ENCODE peak calls at places on chromosome 16, in five cellular contexts. One of them, this sample, is unnamed.

GRCh38 chr16:82748026-82748425 is 121.3 kb downstream of the CDH13 start:
- DNase-seq in transverse colon: no peak
- DNase-seq in fibroblast of lung: peak
- DNase-seq in HCT116: no peak
- DNase-seq in endothelial cell of umbilical vein: peak
- DNase-seq in this sample: no peak

GRCh38 chr16:64469906-64470702 is 651.8 kb downstream of the CDH11 start:
- DNase-seq in transverse colon: no peak
- DNase-seq in endothelial cell of umbilical vein: peak
- DNase-seq in fibroblast of lung: no peak
- DNase-seq in HCT116: no peak
- DNase-seq in this sample: no peak

GRCh38 chr16:833411-833810 is 32.9 kb upstream of the GNG13 start:
- DNase-seq in transverse colon: no peak
- DNase-seq in endothelial cell of umbilical vein: no peak
- DNase-seq in fibroblast of lung: no peak
- DNase-seq in HCT116: no peak
- DNase-seq in this sample: no peak

GRCh38 chr16:84047626-84048025 is 5.0 kb upstream of the SLC38A8 start:
- DNase-seq in transverse colon: no peak
- DNase-seq in HCT116: no peak
- DNase-seq in endothelial cell of umbilical vein: no peak
- DNase-seq in fibroblast of lung: no peak
- DNase-seq in this sample: no peak

GRCh38 chr16:75589301-75589700 is 23.1 kb downstream of the GABARAPL2 start:
- DNase-seq in HCT116: no peak
- DNase-seq in fibroblast of lung: no peak
- DNase-seq in transverse colon: no peak
- DNase-seq in endothelial cell of umbilical vein: no peak
- DNase-seq in this sample: no peak

GRCh38 chr16:69890114-69890890 is 60.8 kb upstream of the CLEC18A start:
- DNase-seq in fibroblast of lung: peak
- DNase-seq in HCT116: no peak
- DNase-seq in transverse colon: peak
- DNase-seq in endothelial cell of umbilical vein: peak
- DNase-seq in this sample: no peak

GRCh38 chr16:67833035-67833417 is 9.1 kb upstream of the THAP11 start:
- DNase-seq in transverse colon: no peak
- DNase-seq in fibroblast of lung: peak
- DNase-seq in endothelial cell of umbilical vein: no peak
- DNase-seq in HCT116: no peak
- DNase-seq in this sample: no peak

GRCh38 chr16:79691001-79691400 is 90.5 kb upstream of the MAF start:
- DNase-seq in endothelial cell of umbilical vein: no peak
- DNase-seq in HCT116: no peak
- DNase-seq in fibroblast of lung: no peak
- DNase-seq in transverse colon: no peak
- DNase-seq in this sample: no peak

GRCh38 chr16:17921357-17921978 is 415.1 kb downstream of the NPIPA8 start:
- DNase-seq in endothelial cell of umbilical vein: no peak
- DNase-seq in fibroblast of lung: no peak
- DNase-seq in transverse colon: peak
- DNase-seq in HCT116: peak
- DNase-seq in this sample: no peak

GRCh38 chr16:24138024-24138423 is 118.1 kb upstream of the CACNG3 start:
- DNase-seq in endothelial cell of umbilical vein: no peak
- DNase-seq in fibroblast of lung: no peak
- DNase-seq in transverse colon: no peak
- DNase-seq in HCT116: no peak
- DNase-seq in this sample: no peak

GRCh38 chr16:86074651-86075487 is 175.9 kb downstream of the IRF8 start:
- DNase-seq in fibroblast of lung: peak
- DNase-seq in transverse colon: peak
- DNase-seq in HCT116: no peak
- DNase-seq in endothelial cell of umbilical vein: peak
- DNase-seq in this sample: no peak

GRCh38 chr16:35516551-35516950 is 2057.1 kb downstream of the TP53TG3F start:
- DNase-seq in endothelial cell of umbilical vein: no peak
- DNase-seq in fibroblast of lung: no peak
- DNase-seq in HCT116: no peak
- DNase-seq in transverse colon: no peak
- DNase-seq in this sample: no peak

GRCh38 chr16:50165473-50165872 is 12.4 kb downstream of the TENT4B start:
- DNase-seq in transverse colon: no peak
- DNase-seq in endothelial cell of umbilical vein: no peak
- DNase-seq in fibroblast of lung: no peak
- DNase-seq in HCT116: no peak
- DNase-seq in this sample: no peak

GRCh38 chr16:84449156-84450140 is 55.0 kb downstream of the MEAK7 start:
- DNase-seq in transverse colon: peak
- DNase-seq in fibroblast of lung: no peak
- DNase-seq in HCT116: no peak
- DNase-seq in endothelial cell of umbilical vein: no peak
- DNase-seq in this sample: no peak

GRCh38 chr16:80803341-80804060 is 897 bp downstream of the CDYL2 start:
- DNase-seq in fibroblast of lung: peak
- DNase-seq in transverse colon: peak
- DNase-seq in HCT116: no peak
- DNase-seq in endothelial cell of umbilical vein: peak
- DNase-seq in this sample: no peak

GRCh38 chr16:86925067-86925791 is 346.9 kb downstream of the FOXL1 start:
- DNase-seq in fibroblast of lung: peak
- DNase-seq in HCT116: no peak
- DNase-seq in endothelial cell of umbilical vein: peak
- DNase-seq in transverse colon: no peak
- DNase-seq in this sample: peak

GRCh38 chr16:67466581-67466980 is 14.4 kb downstream of the ATP6V0D1 start:
- DNase-seq in transverse colon: no peak
- DNase-seq in fibroblast of lung: no peak
- DNase-seq in endothelial cell of umbilical vein: peak
- DNase-seq in HCT116: no peak
- DNase-seq in this sample: no peak

GRCh38 chr16:1757714-1758461 is 13.5 kb downstream of the NME3 start:
- DNase-seq in fibroblast of lung: no peak
- DNase-seq in HCT116: no peak
- DNase-seq in endothelial cell of umbilical vein: no peak
- DNase-seq in transverse colon: peak
- DNase-seq in this sample: no peak

GRCh38 chr16:67847064-67847861 is at the start of gene CENPT:
- DNase-seq in transverse colon: peak
- DNase-seq in fibroblast of lung: no peak
- DNase-seq in endothelial cell of umbilical vein: peak
- DNase-seq in HCT116: no peak
- DNase-seq in this sample: no peak

GRCh38 chr16:69294051-69294450 is 17.1 kb upstream of the VPS4A start:
- DNase-seq in fibroblast of lung: no peak
- DNase-seq in transverse colon: no peak
- DNase-seq in HCT116: no peak
- DNase-seq in endothelial cell of umbilical vein: no peak
- DNase-seq in this sample: no peak

GRCh38 chr16:59202463-59202862 is 468.3 kb upstream of the GOT2 start:
- DNase-seq in transverse colon: no peak
- DNase-seq in fibroblast of lung: no peak
- DNase-seq in HCT116: no peak
- DNase-seq in endothelial cell of umbilical vein: no peak
- DNase-seq in this sample: no peak

GRCh38 chr16:52613508-52613907 is 66.6 kb upstream of the TOX3 start:
- DNase-seq in HCT116: no peak
- DNase-seq in fibroblast of lung: no peak
- DNase-seq in transverse colon: no peak
- DNase-seq in endothelial cell of umbilical vein: no peak
- DNase-seq in this sample: no peak

GRCh38 chr16:69328854-69329316 is 1.5 kb downstream of the PDF start:
- DNase-seq in endothelial cell of umbilical vein: peak
- DNase-seq in HCT116: no peak
- DNase-seq in fibroblast of lung: peak
- DNase-seq in transverse colon: no peak
- DNase-seq in this sample: no peak

GRCh38 chr16:82368041-82368440 is 198.0 kb upstream of the MPHOSPH6 start:
- DNase-seq in endothelial cell of umbilical vein: peak
- DNase-seq in transverse colon: no peak
- DNase-seq in fibroblast of lung: peak
- DNase-seq in HCT116: peak
- DNase-seq in this sample: no peak

DNA sequence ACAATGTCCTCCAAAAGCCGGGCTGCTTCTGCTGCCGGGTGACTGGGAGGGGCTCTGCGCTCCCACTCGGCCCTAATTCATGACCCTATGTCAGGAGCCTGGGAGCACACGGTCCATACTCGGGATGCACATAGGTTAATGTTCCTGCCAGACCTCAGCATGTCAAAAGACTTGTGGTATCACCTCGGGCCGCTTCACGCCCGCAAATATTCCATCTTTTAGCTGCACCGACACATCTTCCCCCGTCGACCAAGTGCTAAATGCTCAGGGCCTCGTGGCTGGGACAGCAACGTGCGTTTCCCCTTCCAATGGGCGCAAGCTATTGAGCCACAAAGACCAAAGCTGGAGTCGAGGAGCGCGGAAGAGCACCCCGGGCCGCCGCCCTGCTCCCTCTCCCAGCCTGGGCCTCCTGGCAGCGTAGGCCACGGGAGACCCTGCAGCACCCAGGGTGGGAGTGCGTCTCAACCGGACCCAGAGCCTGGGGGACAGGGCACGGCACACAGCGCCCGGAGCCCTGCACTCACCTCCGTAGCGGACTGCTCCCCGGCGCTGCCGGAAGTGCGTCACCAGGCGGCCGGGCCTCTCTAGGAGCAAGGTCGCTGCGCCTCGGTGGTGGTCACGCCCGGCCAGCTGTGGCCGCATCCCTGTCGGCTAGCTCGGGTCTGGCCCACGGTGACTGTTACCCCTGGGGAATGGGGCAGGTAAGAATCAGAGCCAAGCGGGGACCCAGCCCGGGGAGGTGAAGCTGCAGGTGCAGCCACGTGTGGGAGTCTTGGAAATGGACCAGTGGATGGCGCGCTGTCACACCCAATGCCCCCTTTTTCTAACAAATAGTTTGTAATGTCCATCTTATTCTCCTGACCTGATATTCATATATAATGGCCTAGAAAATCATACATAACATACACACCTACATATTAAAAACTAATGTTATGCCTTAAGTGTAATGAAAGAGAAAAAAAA is at the start of gene ZNF23:
- DNase-seq in fibroblast of lung: peak
- DNase-seq in HCT116: peak
- DNase-seq in endothelial cell of umbilical vein: peak
- DNase-seq in transverse colon: peak
- DNase-seq in this sample: peak
- TF ChIP-seq CTCF in fibroblast of lung: no peak
- TF ChIP-seq CTCF in HCT116: peak
- TF ChIP-seq CTCF in endothelial cell of umbilical vein: no peak
- TF ChIP-seq CTCF in transverse colon: no peak
- TF ChIP-seq CTCF in this sample: peak

DNA sequence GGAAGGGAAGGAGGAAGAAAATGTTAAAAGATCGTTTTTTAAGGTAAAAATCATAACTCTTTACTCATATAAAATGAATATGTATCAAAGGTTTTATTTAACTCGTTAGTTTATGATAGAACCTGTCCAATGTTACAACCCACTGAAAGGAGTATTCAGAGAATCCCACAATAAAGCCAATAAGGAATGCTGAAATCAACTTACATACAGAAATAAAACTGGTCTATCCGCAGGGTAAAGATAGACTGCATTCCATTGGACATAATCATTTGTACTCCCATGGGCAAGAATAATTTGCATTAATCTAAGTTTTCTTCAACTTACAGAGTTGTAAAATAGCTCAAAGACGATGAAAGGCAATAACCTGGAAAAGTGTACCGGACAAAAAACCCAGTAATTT is 17.9 kb upstream of the BEAN1 start:
- DNase-seq in fibroblast of lung: peak
- DNase-seq in transverse colon: no peak
- DNase-seq in HCT116: no peak
- DNase-seq in endothelial cell of umbilical vein: no peak
- DNase-seq in this sample: no peak
- H3K4me3 ChIP-seq in fibroblast of lung: no peak
- H3K4me3 ChIP-seq in transverse colon: no peak
- H3K4me3 ChIP-seq in HCT116: peak
- H3K4me3 ChIP-seq in endothelial cell of umbilical vein: no peak
- H3K4me3 ChIP-seq in this sample: no peak

DNA sequence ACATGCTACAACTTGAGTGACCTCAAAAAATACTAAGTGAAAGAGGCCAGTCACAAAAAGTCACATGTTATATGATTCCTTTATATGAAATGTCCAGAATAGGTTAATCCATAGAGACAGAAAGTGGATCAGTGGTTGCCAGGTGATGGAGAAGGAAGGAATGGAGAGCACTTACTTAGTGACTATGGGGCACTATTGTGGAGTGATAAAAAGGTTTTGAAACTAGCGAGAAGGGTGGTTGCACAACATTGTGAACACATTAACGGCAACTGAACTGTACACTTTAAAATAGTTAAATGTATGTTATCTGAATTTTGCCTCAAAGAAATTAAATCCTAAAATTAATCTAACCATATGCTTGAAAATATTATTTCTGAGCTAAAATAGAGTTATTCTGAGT is 25.9 kb downstream of the AMFR start:
- DNase-seq in transverse colon: no peak
- DNase-seq in fibroblast of lung: no peak
- DNase-seq in endothelial cell of umbilical vein: no peak
- DNase-seq in HCT116: no peak
- DNase-seq in this sample: no peak
- H3K27ac ChIP-seq in transverse colon: no peak
- H3K27ac ChIP-seq in fibroblast of lung: no peak
- H3K27ac ChIP-seq in endothelial cell of umbilical vein: no peak
- H3K27ac ChIP-seq in HCT116: no peak
- H3K27ac ChIP-seq in this sample: no peak

GRCh38 chr16:87933140-87933495 is 3.2 kb downstream of the CA5A start:
- DNase-seq in HCT116: no peak
- DNase-seq in transverse colon: no peak
- DNase-seq in endothelial cell of umbilical vein: no peak
- DNase-seq in fibroblast of lung: no peak
- DNase-seq in this sample: no peak

GRCh38 chr16:87930456-87930855 is 5.9 kb downstream of the CA5A start:
- DNase-seq in transverse colon: no peak
- DNase-seq in endothelial cell of umbilical vein: no peak
- DNase-seq in fibroblast of lung: no peak
- DNase-seq in HCT116: no peak
- DNase-seq in this sample: no peak

GRCh38 chr16:87927195-87927562 is 9.2 kb downstream of the CA5A start:
- DNase-seq in transverse colon: no peak
- DNase-seq in HCT116: no peak
- DNase-seq in endothelial cell of umbilical vein: no peak
- DNase-seq in fibroblast of lung: no peak
- DNase-seq in this sample: no peak

GRCh38 chr16:87929986-87930385 is 6.3 kb downstream of the CA5A start:
- DNase-seq in transverse colon: no peak
- DNase-seq in fibroblast of lung: no peak
- DNase-seq in HCT116: no peak
- DNase-seq in endothelial cell of umbilical vein: no peak
- DNase-seq in this sample: no peak

DNA sequence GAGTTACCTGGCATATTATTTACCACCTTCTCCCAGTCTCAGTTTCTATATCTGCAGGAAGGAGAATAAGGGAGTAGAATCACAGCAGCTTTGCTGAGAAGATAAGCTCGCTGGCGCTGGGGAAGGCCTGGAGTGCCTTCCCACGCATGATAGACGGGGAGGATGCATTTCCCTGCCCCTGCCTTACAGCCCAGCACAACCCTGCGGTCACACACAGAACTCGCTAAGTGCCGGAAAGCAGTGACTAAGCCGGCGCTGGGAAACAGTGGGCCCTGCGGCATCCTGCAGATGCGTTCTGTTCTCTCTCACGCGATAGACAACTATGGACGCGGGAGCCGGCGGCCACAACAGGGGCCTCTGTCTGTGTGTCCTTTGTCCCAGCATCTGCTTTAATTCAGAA is 4.8 kb downstream of the CA5A start:
- DNase-seq in HCT116: no peak
- DNase-seq in fibroblast of lung: no peak
- DNase-seq in endothelial cell of umbilical vein: no peak
- DNase-seq in transverse colon: no peak
- DNase-seq in this sample: no peak
- TF ChIP-seq CTCF in HCT116: no peak
- TF ChIP-seq CTCF in fibroblast of lung: no peak
- TF ChIP-seq CTCF in endothelial cell of umbilical vein: no peak
- TF ChIP-seq CTCF in transverse colon: no peak
- TF ChIP-seq CTCF in this sample: no peak

This sample was measured in AG04450.